ENCODE peak calls at places on chromosomes 13 and 19, in eight cellular contexts. U is NCI-H1092, S is tibial artery, Z is activated T-helper 1 cell treated with Interleukin-2 at 50 U/mL for 16 hours, X is mucosa of gallbladder, F is progenitor cell of endocrine pancreas, W is thoracic aorta, K is endothelial cell. H is an unnamed sample.

GRCh38 chr19:2042485-2043268 is 8.4 kb downstream of the MKNK2 start:
- DNase-seq in U (peak), S (no peak), Z (no peak), X (peak), F (no peak), W (no peak), K (no peak), H (no peak)

GRCh38 chr19:38478273-38478971 is 44.9 kb downstream of the RYR1 start:
- DNase-seq in U (no peak), S (no peak), Z (no peak), X (no peak), F (no peak), W (no peak), K (peak), H (peak)

GRCh38 chr19:17468302-17469091 is 1.8 kb upstream of the SLC27A1 start:
- DNase-seq in U (no peak), S (peak), Z (no peak), X (no peak), F (no peak), W (no peak), K (no peak), H (no peak)

GRCh38 chr19:3094638-3095374 is 644 bp downstream of the GNA11 start:
- DNase-seq in U (no peak), S (no peak), Z (no peak), X (no peak), F (no peak), W (no peak), K (peak), H (peak)

GRCh38 chr13:109919715-109920375 is 133.5 kb upstream of the IRS2 start:
- DNase-seq in U (no peak), S (no peak), Z (no peak), X (no peak), F (no peak), W (no peak), K (no peak), H (no peak)

GRCh38 chr19:47613165-47614146 is 4.5 kb downstream of the BICRA start:
- DNase-seq in U (no peak), S (no peak), Z (no peak), X (no peak), F (no peak), W (no peak), K (peak), H (no peak)

GRCh38 chr13:23806874-23807522 is 82.2 kb downstream of the MIPEP start:
- DNase-seq in U (no peak), S (no peak), Z (no peak), X (no peak), F (no peak), W (no peak), K (no peak), H (no peak)

GRCh38 chr19:17184381-17184841 is 30.7 kb upstream of the USE1 start:
- DNase-seq in U (no peak), S (no peak), Z (peak), X (no peak), F (no peak), W (no peak), K (no peak), H (no peak)

GRCh38 chr13:45511310-45512147 is 46.8 kb downstream of the COG3 start:
- DNase-seq in U (peak), S (no peak), Z (no peak), X (peak), F (no peak), W (no peak), K (peak), H (peak)

GRCh38 chr13:61463027-61463426 is 47.4 kb upstream of the PCDH20 start:
- DNase-seq in U (no peak), S (no peak), Z (no peak), X (no peak), F (no peak), W (no peak), K (no peak), H (no peak)

GRCh38 chr13:81872581-81872980 is 1531.7 kb upstream of the SPRY2 start:
- DNase-seq in U (peak), S (no peak), Z (no peak), X (no peak), F (no peak), W (no peak), K (peak), H (peak)

GRCh38 chr13:98171806-98172569 is 5.1 kb downstream of the RNF113B start:
- DNase-seq in U (no peak), S (peak), Z (no peak), X (peak), F (no peak), W (no peak), K (no peak), H (no peak)

GRCh38 chr13:43988302-43988701 is 108.6 kb downstream of the LACC1 start:
- DNase-seq in U (no peak), S (no peak), Z (no peak), X (no peak), F (no peak), W (no peak), K (no peak), H (no peak)

GRCh38 chr13:70253834-70254233 is 145.6 kb upstream of the KLHL1 start:
- DNase-seq in U (peak), S (no peak), Z (no peak), X (no peak), F (no peak), W (no peak), K (no peak), H (no peak)

GRCh38 chr13:78137404-78138142 is 218.9 kb upstream of the EDNRB start:
- DNase-seq in U (peak), S (no peak), Z (no peak), X (peak), F (no peak), W (no peak), K (peak), H (peak)

GRCh38 chr19:30091456-30091855 is 149.4 kb downstream of the URI1 start:
- DNase-seq in U (no peak), S (no peak), Z (no peak), X (no peak), F (no peak), W (no peak), K (no peak), H (no peak)

GRCh38 chr13:26538363-26539317 is 18.8 kb upstream of the WASF3 start:
- DNase-seq in U (peak), S (peak), Z (no peak), X (no peak), F (no peak), W (no peak), K (no peak), H (no peak)

GRCh38 chr19:18972851-18973250 is 31.8 kb upstream of the HOMER3 start:
- DNase-seq in U (no peak), S (no peak), Z (no peak), X (no peak), F (no peak), W (no peak), K (no peak), H (no peak)

GRCh38 chr19:49231804-49232203 is 74.2 kb downstream of the TRPM4 start:
- DNase-seq in U (no peak), S (no peak), Z (no peak), X (no peak), F (no peak), W (no peak), K (no peak), H (no peak)

GRCh38 chr19:51354742-51355148 is 11.4 kb downstream of the ETFB start:
- DNase-seq in U (no peak), S (no peak), Z (no peak), X (no peak), F (peak), W (no peak), K (peak), H (no peak)

GRCh38 chr13:97856001-97856675 is 97.3 kb upstream of the IPO5 start:
- DNase-seq in U (no peak), S (peak), Z (no peak), X (no peak), F (no peak), W (no peak), K (no peak), H (no peak)

GRCh38 chr19:41707502-41707812 is 969 bp upstream of the CEACAM5 start:
- DNase-seq in U (peak), S (no peak), Z (no peak), X (no peak), F (no peak), W (no peak), K (no peak), H (peak)

GRCh38 chr13:49320975-49321374 is 73.2 kb downstream of the CDADC1 start:
- DNase-seq in U (no peak), S (no peak), Z (no peak), X (no peak), F (no peak), W (no peak), K (no peak), H (no peak)

GRCh38 chr19:33947565-33947964 is 150.9 kb downstream of the KCTD15 start:
- DNase-seq in U (no peak), S (no peak), Z (no peak), X (no peak), F (no peak), W (no peak), K (no peak), H (no peak)

GRCh38 chr13:39335721-39336120 is 267.3 kb downstream of the LHFPL6 start:
- DNase-seq in U (no peak), S (no peak), Z (no peak), X (no peak), F (no peak), W (no peak), K (no peak), H (no peak)

GRCh38 chr19:29121684-29122083 is 91.3 kb downstream of the UQCRFS1 start:
- DNase-seq in U (no peak), S (peak), Z (no peak), X (no peak), F (no peak), W (no peak), K (peak), H (peak)

GRCh38 chr19:46351241-46352041 is 4.6 kb downstream of the PPP5C start:
- DNase-seq in U (no peak), S (peak), Z (no peak), X (peak), F (no peak), W (peak), K (no peak), H (peak)

GRCh38 chr19:7953576-7953975 is 10.1 kb upstream of the TIMM44 start:
- DNase-seq in U (no peak), S (no peak), Z (no peak), X (no peak), F (no peak), W (no peak), K (no peak), H (no peak)

GRCh38 chr19:16756649-16757048 is 37.0 kb downstream of the NWD1 start:
- DNase-seq in U (no peak), S (no peak), Z (no peak), X (no peak), F (no peak), W (no peak), K (no peak), H (no peak)

GRCh38 chr13:108031859-108032258 is 183.5 kb downstream of the LIG4 start:
- DNase-seq in U (no peak), S (no peak), Z (no peak), X (no peak), F (no peak), W (no peak), K (no peak), H (no peak)

GRCh38 chr13:43268632-43269031 is 245.2 kb downstream of the DNAJC15 start:
- DNase-seq in U (peak), S (no peak), Z (no peak), X (no peak), F (no peak), W (no peak), K (no peak), H (no peak)

GRCh38 chr19:32809254-32809653 is 60.3 kb downstream of the SLC7A9 start:
- DNase-seq in U (no peak), S (no peak), Z (no peak), X (no peak), F (no peak), W (no peak), K (no peak), H (no peak)

GRCh38 chr19:16161848-16162247 is 11.5 kb downstream of the CIB3 start:
- DNase-seq in U (no peak), S (no peak), Z (no peak), X (no peak), F (no peak), W (no peak), K (no peak), H (peak)

GRCh38 chr13:74974234-74974879 is 507.6 kb downstream of the TBC1D4 start:
- DNase-seq in U (no peak), S (no peak), Z (no peak), X (no peak), F (no peak), W (no peak), K (no peak), H (no peak)

GRCh38 chr13:26978081-26978860 is 193.3 kb downstream of the USP12 start:
- DNase-seq in U (no peak), S (no peak), Z (no peak), X (no peak), F (no peak), W (no peak), K (no peak), H (no peak)

GRCh38 chr19:7874080-7874856 is at the start of gene PRR36:
- DNase-seq in U (peak), S (no peak), Z (no peak), X (no peak), F (peak), W (no peak), K (peak), H (peak)

GRCh38 chr13:89343165-89343564 is 1672.0 kb downstream of the SLITRK5 start:
- DNase-seq in U (no peak), S (no peak), Z (no peak), X (no peak), F (no peak), W (no peak), K (no peak), H (no peak)

GRCh38 chr13:71721117-71721516 is 145.9 kb downstream of the DACH1 start:
- DNase-seq in U (no peak), S (no peak), Z (no peak), X (no peak), F (no peak), W (no peak), K (no peak), H (no peak)

GRCh38 chr19:12669272-12670158 is 2.9 kb downstream of the WDR83 start:
- DNase-seq in U (peak), S (peak), Z (peak), X (peak), F (peak), W (no peak), K (peak), H (peak)

H was measured in Calu3.